ENCODE peak calls at places on chromosomes 13 and 19, in six cellular contexts. B is ascending aorta, D is adrenal gland, F is pancreas, V is colonic mucosa, H is PC-3. A is an unnamed sample. For H3K27me3 and H3K4me1, the result is how much of the 10 kb centered on the place peaks cover.

GRCh38 chr19:33302974-33303790 is 848 bp upstream of the CEBPA start:
- DNase-seq in B (no peak), D (peak), F (peak), V (no peak), H (peak), A (peak)

GRCh38 chr13:50812242-50812641 is 31.2 kb downstream of the DLEU7 start:
- DNase-seq in B (no peak), D (no peak), F (no peak), V (no peak), H (no peak), A (no peak)

GRCh38 chr13:104014803-104015645 is 948.8 kb upstream of the SLC10A2 start:
- DNase-seq in B (no peak), D (no peak), F (no peak), V (no peak), H (no peak), A (no peak)

GRCh38 chr13:51112771-51113170 is 1.7 kb upstream of the C13orf42 start:
- DNase-seq in B (no peak), D (no peak), F (no peak), V (no peak), H (peak), A (no peak)

GRCh38 chr13:29548722-29549446 is 46.6 kb downstream of the SLC7A1 start:
- DNase-seq in B (no peak), D (no peak), F (no peak), V (peak), H (no peak), A (no peak)

GRCh38 chr19:50667759-50668231 is 18.6 kb downstream of the C19orf81 start:
- DNase-seq in B (no peak), D (no peak), F (no peak), V (no peak), H (no peak), A (no peak)

GRCh38 chr13:58687130-58687529 is 1055.6 kb downstream of the PCDH17 start:
- DNase-seq in B (no peak), D (no peak), F (no peak), V (no peak), H (no peak), A (no peak)

GRCh38 chr19:2495130-2495641 is 19.3 kb downstream of the GADD45B start:
- DNase-seq in B (peak), D (peak), F (peak), V (peak), H (peak), A (peak)

GRCh38 chr19:2391118-2391725 is 31.2 kb downstream of the TMPRSS9 start:
- DNase-seq in B (no peak), D (no peak), F (no peak), V (peak), H (peak), A (no peak)

GRCh38 chr13:112869202-112870061 is 99.6 kb upstream of the MCF2L start:
- DNase-seq in B (no peak), D (no peak), F (no peak), V (no peak), H (no peak), A (peak)

GRCh38 chr13:109010912-109011311 is 381.5 kb downstream of the MYO16 start:
- DNase-seq in B (no peak), D (no peak), F (no peak), V (no peak), H (no peak), A (peak)

GRCh38 chr13:107121793-107122192 is 553.9 kb upstream of the ARGLU1 start:
- DNase-seq in B (no peak), D (no peak), F (no peak), V (no peak), H (no peak), A (no peak)

GRCh38 chr19:22335716-22336115 is 49.5 kb downstream of the ZNF729 start:
- DNase-seq in B (no peak), D (no peak), F (no peak), V (no peak), H (no peak), A (no peak)

GRCh38 chr13:95099541-95099940 is 201.7 kb downstream of the ABCC4 start:
- DNase-seq in B (no peak), D (no peak), F (no peak), V (no peak), H (peak), A (no peak)

GRCh38 chr19:18605196-18605545 is 1.4 kb downstream of the CRLF1 start:
- DNase-seq in B (no peak), D (no peak), F (no peak), V (no peak), H (no peak), A (no peak)

GRCh38 chr19:18601875-18602274 is 4.7 kb downstream of the CRLF1 start:
- DNase-seq in B (no peak), D (no peak), F (no peak), V (no peak), H (no peak), A (no peak)

GRCh38 chr19:18603958-18604819 is 2.4 kb downstream of the CRLF1 start:
- DNase-seq in B (no peak), D (no peak), F (no peak), V (no peak), H (no peak), A (no peak)

GRCh38 chr19:18604820-18605159 is 1.8 kb downstream of the CRLF1 start:
- DNase-seq in B (no peak), D (no peak), F (no peak), V (no peak), H (no peak), A (no peak)

DNA sequence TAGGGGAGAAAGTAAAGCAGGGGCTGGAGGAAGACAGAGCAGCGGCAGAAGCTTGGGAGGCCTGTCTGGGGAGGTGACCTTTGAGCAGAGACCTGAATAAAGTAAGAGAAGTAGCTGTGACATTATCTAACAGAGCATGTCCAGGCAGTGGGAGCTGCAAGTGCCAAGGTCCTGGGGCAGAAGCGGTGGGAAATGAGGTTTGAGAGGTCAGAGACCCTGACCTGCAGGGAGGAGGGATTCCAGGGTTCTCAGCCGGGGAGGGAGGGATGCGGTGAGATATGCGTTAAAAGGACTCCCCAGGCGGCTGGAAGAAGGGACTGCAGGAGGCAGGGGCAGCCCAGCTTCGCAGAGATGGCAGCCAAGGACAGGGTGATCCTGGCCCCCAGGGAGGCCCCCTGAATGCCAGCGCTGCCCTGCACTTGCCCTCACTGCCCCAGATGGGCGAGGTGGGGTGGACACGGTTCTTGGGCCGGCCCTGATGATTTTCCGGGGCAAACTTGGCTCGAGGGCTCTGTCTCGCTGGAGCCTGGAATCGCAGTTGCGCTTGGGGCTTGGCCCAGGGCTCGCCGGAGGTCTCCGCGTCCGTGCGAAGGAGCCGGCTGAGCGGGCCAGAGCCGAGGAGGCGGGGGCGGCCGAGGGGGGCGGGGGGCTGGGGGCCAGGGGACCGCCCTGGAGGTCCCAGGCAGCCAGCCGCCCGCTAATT is 3.2 kb downstream of the CRLF1 start:
- DNase-seq in B (no peak), D (no peak), F (no peak), V (no peak), H (peak), A (no peak)
- H3K27me3 ChIP-seq in B (under half), D (under half), F (under half), V (half or more), H (under half), A (half or more)

GRCh38 chr13:33272531-33273124 is 12.9 kb downstream of the STARD13 start:
- DNase-seq in B (no peak), D (no peak), F (no peak), V (peak), H (peak), A (no peak)

GRCh38 chr13:33275916-33276315 is 9.6 kb downstream of the STARD13 start:
- DNase-seq in B (no peak), D (no peak), F (no peak), V (no peak), H (no peak), A (no peak)

GRCh38 chr13:33271759-33272158 is 13.8 kb downstream of the STARD13 start:
- DNase-seq in B (no peak), D (no peak), F (no peak), V (no peak), H (no peak), A (no peak)

GRCh38 chr13:33274264-33274663 is 11.3 kb downstream of the STARD13 start:
- DNase-seq in B (no peak), D (no peak), F (no peak), V (no peak), H (peak), A (no peak)

DNA sequence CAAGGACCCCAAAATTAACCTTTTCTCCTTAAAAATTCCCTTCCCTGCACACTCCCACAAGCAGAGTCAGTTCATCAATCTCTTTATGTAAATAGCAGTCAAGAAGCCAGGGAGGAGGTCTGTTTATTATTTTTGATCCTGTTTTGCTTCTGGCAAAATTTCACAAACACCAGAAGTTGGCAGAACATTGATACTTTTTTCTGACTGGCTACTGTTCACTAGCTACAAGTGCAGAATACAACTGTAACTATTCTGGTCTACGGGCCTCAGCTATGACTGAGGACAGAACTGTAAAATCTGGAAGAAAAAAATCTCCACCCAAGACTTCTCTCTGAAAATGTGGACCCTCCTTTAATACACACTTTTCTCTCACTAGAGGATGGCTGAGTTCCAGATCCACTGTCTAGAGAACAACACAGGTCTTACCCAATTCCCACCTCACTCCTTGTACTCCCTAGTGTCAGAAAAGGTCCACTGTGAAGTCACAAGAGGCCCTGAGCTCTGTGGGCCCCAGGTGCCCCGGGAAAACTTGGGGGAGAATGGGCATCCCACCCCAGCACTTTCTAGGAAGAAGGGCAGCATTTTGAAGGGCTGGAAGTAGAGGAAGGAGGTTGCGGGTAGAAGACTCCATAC is 14.5 kb downstream of the STARD13 start:
- DNase-seq in B (no peak), D (no peak), F (no peak), V (no peak), H (no peak), A (no peak)
- H3K4me3 ChIP-seq in B (no peak), D (no peak), F (no peak), V (no peak), H (no peak), A (no peak)

GRCh38 chr13:46388308-46388707 is 1.3 kb upstream of the RUBCNL start:
- DNase-seq in B (no peak), D (no peak), F (no peak), V (no peak), H (no peak), A (no peak)
- H3K4me1 ChIP-seq in B (under half), D (under half), F (under half), V (under half), H (under half), A (half or more)

DNA sequence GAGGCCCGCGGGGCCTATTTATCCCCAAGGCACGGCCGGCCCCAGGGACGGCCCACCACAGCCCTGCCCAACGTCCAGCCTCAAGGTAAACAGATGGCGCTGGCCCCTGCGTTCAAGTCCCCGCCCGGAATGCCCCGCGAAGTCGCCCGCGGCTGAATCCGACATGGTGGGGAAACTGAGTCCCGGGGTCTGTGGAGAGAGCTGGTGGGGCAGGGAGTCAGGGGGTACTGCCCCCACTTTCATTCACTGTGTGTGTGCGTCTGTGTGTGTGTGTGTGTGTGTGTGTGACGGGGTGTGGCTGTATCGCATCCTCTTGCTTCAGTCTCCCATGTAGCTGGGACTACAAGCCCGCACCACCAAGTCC is 192 bp upstream of the COMP start:
- DNase-seq in B (no peak), D (no peak), F (no peak), V (no peak), H (no peak), A (no peak)
- H3K27me3 ChIP-seq in B (under half), D (half or more), F (under half), V (half or more), H (under half), A (half or more)

DNA sequence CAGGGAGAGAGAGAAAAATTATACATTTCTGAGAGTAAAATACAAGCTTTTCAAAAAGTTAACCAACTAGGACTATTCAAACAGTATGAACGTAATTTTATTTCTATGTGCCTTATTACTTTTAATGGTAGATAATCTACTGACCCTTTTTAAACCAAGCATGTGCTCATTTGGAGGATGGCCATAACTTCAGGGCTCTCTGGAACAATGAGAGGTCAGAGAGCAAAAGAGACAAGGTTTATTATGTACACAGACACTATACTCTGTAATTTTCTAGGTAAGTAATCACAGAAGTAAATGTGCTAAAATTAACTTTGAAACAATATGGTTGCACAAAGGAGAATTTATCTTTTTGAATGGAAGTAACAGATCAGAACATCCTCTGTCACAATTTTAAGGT is 1.1 kb downstream of the POSTN start:
- DNase-seq in B (no peak), D (no peak), F (no peak), V (no peak), H (no peak), A (no peak)
- H3K4me3 ChIP-seq in B (peak), D (no peak), F (no peak), V (no peak), H (no peak), A (no peak)

GRCh38 chr13:28121224-28121623 is 17.1 kb upstream of the PAN3 start:
- DNase-seq in B (no peak), D (no peak), F (no peak), V (no peak), H (no peak), A (no peak)

GRCh38 chr13:28117689-28118377 is 17.5 kb upstream of the FLT3 start:
- DNase-seq in B (no peak), D (peak), F (no peak), V (peak), H (peak), A (peak)

GRCh38 chr13:28116736-28117135 is 16.4 kb upstream of the FLT3 start:
- DNase-seq in B (no peak), D (no peak), F (no peak), V (no peak), H (no peak), A (no peak)

GRCh38 chr13:28120317-28120716 is 18.0 kb upstream of the PAN3 start:
- DNase-seq in B (no peak), D (no peak), F (no peak), V (no peak), H (no peak), A (no peak)
- H3K4me1 ChIP-seq in B (under half), D (under half), F (under half), V (under half), H (under half), A (under half)

GRCh38 chr19:41320568-41320967 is 10.6 kb downstream of the CCDC97 start:
- DNase-seq in B (no peak), D (no peak), F (no peak), V (no peak), H (no peak), A (no peak)

GRCh38 chr19:41319500-41320184 is 9.7 kb downstream of the CCDC97 start:
- DNase-seq in B (no peak), D (no peak), F (no peak), V (no peak), H (no peak), A (peak)

GRCh38 chr19:41321204-41321599 is 11.2 kb downstream of the CCDC97 start:
- DNase-seq in B (no peak), D (no peak), F (no peak), V (no peak), H (no peak), A (no peak)

GRCh38 chr19:41320185-41320518 is 10.2 kb downstream of the CCDC97 start:
- DNase-seq in B (no peak), D (no peak), F (no peak), V (no peak), H (no peak), A (peak)

DNA sequence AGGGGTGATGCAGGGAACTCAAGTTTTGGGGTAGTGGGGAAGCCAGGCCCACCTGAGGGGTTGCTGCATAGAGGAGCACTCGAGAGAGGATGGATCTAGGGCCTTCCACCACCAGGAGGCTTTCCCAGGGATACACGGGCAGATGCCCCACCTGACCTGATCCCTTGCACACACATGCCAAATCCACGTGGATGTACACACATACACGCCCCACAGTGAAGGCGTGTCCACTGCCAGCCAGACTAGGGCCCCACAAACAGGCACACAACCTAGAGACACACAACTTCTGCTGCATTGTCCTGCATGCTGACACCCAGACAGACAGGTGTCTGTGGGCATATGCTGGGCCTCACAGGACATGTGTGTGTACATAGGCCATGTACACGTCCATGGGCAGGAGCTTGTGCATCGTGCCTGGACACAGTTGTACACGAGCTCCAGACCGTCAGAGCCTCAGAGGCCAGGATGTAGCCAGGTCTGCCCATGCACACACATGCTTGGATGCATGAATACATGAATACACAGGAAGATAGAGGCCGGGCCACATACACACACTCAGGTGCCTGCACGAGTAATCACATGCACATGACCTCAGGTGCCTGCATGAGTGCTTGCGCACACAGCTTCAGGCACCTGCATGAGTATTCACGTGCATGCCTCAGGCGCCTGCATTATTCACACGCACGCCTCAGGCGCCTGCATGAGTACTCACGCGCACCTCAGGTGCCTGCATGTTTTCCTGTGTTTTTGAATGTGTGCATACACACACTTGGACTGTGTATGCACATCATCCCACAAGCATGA is 8.9 kb downstream of the CCDC97 start:
- DNase-seq in B (no peak), D (no peak), F (no peak), V (no peak), H (no peak), A (no peak)
- H3K27me3 ChIP-seq in B (under half), D (under half), F (under half), V (under half), H (under half), A (under half)

GRCh38 chr19:1273263-1274041 is 1.9 kb upstream of the FAM174C start:
- DNase-seq in B (no peak), D (no peak), F (no peak), V (no peak), H (no peak), A (no peak)
- H3K4me3 ChIP-seq in B (no peak), D (no peak), F (no peak), V (peak), H (peak), A (no peak)

GRCh38 chr19:6090634-6091033 is 19.7 kb downstream of the RFX2 start:
- DNase-seq in B (no peak), D (no peak), F (no peak), V (no peak), H (no peak), A (no peak)
- H3K4me1 ChIP-seq in B (under half), D (under half), F (under half), V (under half), H (half or more), A (half or more)

GRCh38 chr19:13001166-13001501 is 5.9 kb downstream of the NFIX start:
- DNase-seq in B (no peak), D (no peak), F (no peak), V (no peak), H (no peak), A (no peak)

GRCh38 chr19:12995596-12996541 is 594 bp downstream of the NFIX start:
- DNase-seq in B (no peak), D (peak), F (peak), V (peak), H (no peak), A (no peak)

GRCh38 chr19:12996542-12997094 is 1.3 kb downstream of the NFIX start:
- DNase-seq in B (no peak), D (peak), F (peak), V (no peak), H (peak), A (no peak)

GRCh38 chr19:12997225-12997966 is 2.1 kb downstream of the NFIX start:
- DNase-seq in B (no peak), D (no peak), F (no peak), V (no peak), H (no peak), A (no peak)

GRCh38 chr19:12997967-12998940 is 3.0 kb downstream of the NFIX start:
- DNase-seq in B (no peak), D (no peak), F (no peak), V (no peak), H (no peak), A (no peak)
- H3K27me3 ChIP-seq in B (under half), D (under half), F (under half), V (under half), H (under half), A (under half)

A was measured in left lung.